ENCODE peak calls at places on chromosomes 1 and 21, in ten cellular contexts. Z is GM23338, L is RWPE2, U is IMR-90, G is upper lobe of left lung, R is lower leg skin, F is PC-3, B is fibroblast of lung, P is OCI-LY7, V is AG10803. J is an unnamed sample.

GRCh38 chr21:38861006-38861405 is 55.3 kb downstream of the ETS2 start:
- DNase-seq in L (no peak), B (peak), V (no peak), R (no peak), P (no peak), F (no peak), Z (no peak), U (no peak), G (peak), J (no peak)

GRCh38 chr1:22916469-22916817 is 56.2 kb downstream of the LACTBL1 start:
- DNase-seq in V (no peak), L (no peak), P (peak), F (no peak), R (no peak), B (peak), U (no peak), Z (no peak), G (peak), J (no peak)

GRCh38 chr1:226912587-226913176 is 27.4 kb upstream of the COQ8A start:
- DNase-seq in U (peak), V (no peak), B (peak), L (no peak), P (peak), R (no peak), F (peak), G (no peak), Z (peak), J (peak)

GRCh38 chr1:86018311-86018923 is 138.2 kb downstream of the COL24A1 start:
- DNase-seq in P (peak), R (no peak), B (peak), U (peak), G (no peak), Z (peak), V (peak), L (no peak), F (peak), J (peak)

GRCh38 chr1:8025061-8025670 is 943 bp downstream of the ERRFI1 start:
- DNase-seq in U (no peak), G (no peak), B (peak), F (peak), L (no peak), R (no peak), V (peak), P (no peak), Z (no peak), J (peak)

GRCh38 chr1:182718311-182718710 is 33.9 kb upstream of the RGS8 start:
- DNase-seq in L (no peak), P (peak), F (no peak), R (no peak), B (no peak), U (no peak), V (no peak), G (no peak), Z (no peak), J (no peak)

GRCh38 chr1:23615423-23615822 is 56.1 kb upstream of the ID3 start:
- DNase-seq in G (no peak), Z (no peak), P (peak), R (no peak), F (no peak), V (no peak), B (no peak), L (no peak), U (no peak), J (no peak)

GRCh38 chr1:183517401-183517800 is 45.1 kb downstream of the SMG7 start:
- DNase-seq in U (no peak), Z (no peak), R (no peak), F (no peak), G (no peak), L (no peak), B (no peak), P (no peak), V (no peak), J (no peak)

GRCh38 chr1:229371624-229372023 is 28.8 kb upstream of the CCSAP start:
- DNase-seq in F (peak), G (no peak), L (no peak), Z (no peak), P (no peak), V (no peak), R (no peak), U (no peak), B (no peak), J (no peak)

GRCh38 chr1:77188770-77189169 is 30.5 kb downstream of the PIGK start:
- DNase-seq in B (no peak), F (no peak), Z (no peak), L (no peak), V (no peak), R (no peak), U (no peak), P (peak), G (no peak), J (no peak)

GRCh38 chr1:20930427-20930826 is 143.3 kb upstream of the HP1BP3 start:
- DNase-seq in Z (no peak), R (no peak), B (no peak), G (no peak), F (no peak), L (no peak), V (no peak), P (no peak), U (no peak), J (no peak)

GRCh38 chr1:93692451-93692861 is 10.8 kb upstream of the BCAR3 start:
- DNase-seq in U (peak), Z (no peak), B (peak), L (no peak), V (no peak), G (no peak), P (no peak), F (peak), R (no peak), J (no peak)

GRCh38 chr1:28280961-28281360 is 21.6 kb downstream of the SESN2 start:
- DNase-seq in G (no peak), R (no peak), L (no peak), P (no peak), Z (no peak), B (no peak), V (no peak), F (no peak), U (no peak), J (no peak)

GRCh38 chr1:156112276-156113137 is 2.0 kb upstream of the LMNA start:
- DNase-seq in U (no peak), R (no peak), P (no peak), V (no peak), Z (no peak), G (no peak), F (no peak), B (peak), L (no peak), J (no peak)

GRCh38 chr1:156114919-156115513 is 505 bp downstream of the LMNA start:
- DNase-seq in R (no peak), U (no peak), B (no peak), L (no peak), G (peak), Z (peak), F (peak), V (no peak), P (no peak), J (no peak)

GRCh38 chr1:156114101-156114918 is at the start of gene LMNA:
- DNase-seq in V (peak), U (peak), Z (peak), G (peak), L (peak), R (peak), P (no peak), F (peak), B (peak), J (peak)

GRCh38 chr1:156111355-156111962 is 3.1 kb upstream of the LMNA start:
- DNase-seq in Z (no peak), B (peak), R (no peak), P (no peak), V (no peak), L (no peak), F (no peak), G (no peak), U (no peak), J (no peak)

GRCh38 chr1:156113263-156114004 is 1.1 kb upstream of the LMNA start:
- DNase-seq in L (no peak), B (no peak), U (no peak), P (no peak), F (no peak), R (no peak), Z (no peak), V (peak), G (no peak), J (no peak)
- H3K4me3 ChIP-seq in L (no peak), B (peak), U (no peak), P (no peak), F (peak), R (no peak), Z (peak), V (peak), G (no peak), J (no peak)

GRCh38 chr21:44356636-44357035 is 3.2 kb downstream of the TRPM2 start:
- DNase-seq in U (no peak), B (no peak), R (no peak), P (no peak), G (no peak), V (no peak), F (no peak), Z (no peak), L (no peak), J (no peak)

GRCh38 chr21:44363278-44363677 is 9.9 kb downstream of the TRPM2 start:
- DNase-seq in Z (no peak), G (no peak), B (no peak), U (no peak), V (no peak), F (no peak), R (no peak), L (no peak), P (no peak), J (no peak)

GRCh38 chr21:44364151-44365053 is 11.0 kb downstream of the TRPM2 start:
- DNase-seq in F (no peak), Z (peak), R (no peak), G (no peak), P (no peak), B (no peak), U (no peak), V (no peak), L (peak), J (no peak)

GRCh38 chr21:44357064-44357837 is 3.8 kb downstream of the TRPM2 start:
- DNase-seq in G (no peak), F (no peak), P (no peak), U (no peak), L (no peak), R (no peak), V (no peak), Z (no peak), B (no peak), J (no peak)

DNA sequence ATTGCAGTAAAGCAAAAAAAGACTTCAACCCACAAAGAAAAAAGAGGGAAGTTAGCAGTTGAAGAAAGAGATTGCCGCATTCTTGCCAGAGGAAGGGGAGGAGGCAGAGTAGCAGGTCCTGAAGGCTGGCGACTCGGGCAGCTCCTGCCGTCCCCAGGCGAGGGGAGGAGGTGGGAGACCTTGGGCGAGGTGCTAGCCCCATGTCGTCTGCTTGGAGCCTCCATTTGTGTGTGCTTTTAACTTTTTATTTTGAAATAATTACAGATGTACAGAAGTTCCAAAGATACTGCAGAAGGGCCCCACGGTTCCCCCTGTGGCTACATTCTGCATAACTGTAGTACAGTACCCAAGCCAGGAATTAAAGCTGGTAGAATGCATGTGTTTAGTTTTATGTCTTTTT is 6.8 kb downstream of the TRPM2 start:
- DNase-seq in R (no peak), U (no peak), V (no peak), F (no peak), Z (no peak), L (peak), P (no peak), B (no peak), G (peak), J (peak)
- TF ChIP-seq CTCF in R (no peak), U (no peak), V (no peak), F (no peak), Z (peak), L (no peak), P (peak), B (no peak), G (no peak), J (peak)

DNA sequence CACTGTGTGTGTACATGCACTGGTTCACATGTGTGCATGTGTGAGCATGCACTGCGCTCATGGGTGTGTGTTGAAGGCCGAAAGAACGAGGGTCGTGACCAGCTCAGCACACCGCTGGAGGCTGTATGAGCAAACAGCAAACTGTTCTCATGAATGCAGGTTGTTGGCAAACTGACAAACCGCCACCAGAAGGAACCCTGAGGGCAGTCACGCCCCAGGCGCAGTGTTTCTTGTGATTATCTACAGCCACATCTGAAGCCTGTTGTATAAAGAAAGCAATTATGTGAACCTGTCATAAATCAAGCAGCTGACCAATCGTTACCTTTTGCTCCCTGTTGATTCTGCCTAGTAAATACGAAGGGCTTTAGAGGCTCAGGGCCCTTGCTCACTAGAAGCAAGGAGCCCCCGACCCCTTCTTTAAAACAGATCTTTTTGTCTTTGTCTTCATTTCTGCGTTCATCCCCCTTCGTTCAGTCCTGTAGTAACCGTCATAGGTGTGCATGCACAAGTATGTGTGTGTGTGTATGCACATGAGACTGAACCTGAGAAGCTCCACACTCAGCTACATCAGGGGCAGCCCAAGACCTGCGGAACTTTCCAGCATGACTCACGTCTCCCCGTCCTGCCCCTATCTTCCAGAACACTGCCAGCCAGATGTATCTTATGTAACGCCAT is 16.8 kb upstream of the RIPK4 start:
- DNase-seq in V (peak), R (no peak), P (no peak), L (peak), G (no peak), Z (no peak), F (peak), B (peak), U (no peak), J (peak)
- H3K4me3 ChIP-seq in V (no peak), R (no peak), P (no peak), L (no peak), G (no peak), Z (no peak), F (peak), B (no peak), U (no peak), J (no peak)

DNA sequence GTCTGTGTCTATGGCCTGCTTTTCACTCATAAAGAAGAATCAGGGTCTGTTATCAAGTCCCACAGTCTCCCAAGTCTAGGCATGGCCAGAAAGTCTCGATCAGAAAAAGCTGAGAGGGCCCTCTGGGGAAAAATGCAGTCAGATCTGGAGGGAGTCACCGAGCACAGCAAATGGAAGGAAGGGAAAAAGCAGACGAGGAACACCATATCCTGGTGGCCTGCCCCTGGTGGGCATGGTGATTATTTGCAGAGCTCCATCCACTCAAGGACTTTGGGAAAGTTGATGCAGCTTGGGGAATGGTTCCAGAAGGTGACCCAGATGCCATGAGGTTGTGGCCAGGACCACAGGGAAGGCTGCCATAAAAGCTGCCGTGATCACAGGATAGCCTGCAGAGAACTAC is 189.1 kb downstream of the CLIC6 start:
- DNase-seq in L (no peak), V (no peak), F (no peak), G (no peak), U (no peak), B (no peak), P (no peak), Z (peak), R (no peak), J (peak)
- TF ChIP-seq CTCF in L (no peak), V (peak), F (peak), G (no peak), U (peak), B (peak), P (peak), Z (peak), R (no peak), J (peak)

DNA sequence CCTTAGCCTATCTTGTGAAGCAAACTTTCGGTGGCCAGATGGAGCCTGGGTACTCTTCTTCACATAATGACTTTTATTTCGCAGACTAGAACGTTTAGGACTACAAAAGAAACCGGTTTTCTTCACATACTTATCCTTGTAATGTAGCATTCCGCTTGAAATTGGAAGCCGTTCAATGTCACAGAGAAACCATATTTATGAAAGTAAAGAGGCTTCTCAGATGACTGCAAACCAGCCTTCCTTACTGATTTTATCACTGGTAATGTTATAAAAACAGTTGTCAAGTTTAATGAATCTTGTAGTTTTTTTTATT is 94.1 kb downstream of the PPIAL4G start:
- DNase-seq in B (no peak), U (no peak), F (no peak), Z (no peak), P (no peak), V (no peak), R (no peak), G (no peak), L (no peak), J (no peak)
- H3K4me3 ChIP-seq in B (peak), U (peak), F (peak), Z (peak), P (peak), V (peak), R (peak), G (peak), L (peak), J (peak)

DNA sequence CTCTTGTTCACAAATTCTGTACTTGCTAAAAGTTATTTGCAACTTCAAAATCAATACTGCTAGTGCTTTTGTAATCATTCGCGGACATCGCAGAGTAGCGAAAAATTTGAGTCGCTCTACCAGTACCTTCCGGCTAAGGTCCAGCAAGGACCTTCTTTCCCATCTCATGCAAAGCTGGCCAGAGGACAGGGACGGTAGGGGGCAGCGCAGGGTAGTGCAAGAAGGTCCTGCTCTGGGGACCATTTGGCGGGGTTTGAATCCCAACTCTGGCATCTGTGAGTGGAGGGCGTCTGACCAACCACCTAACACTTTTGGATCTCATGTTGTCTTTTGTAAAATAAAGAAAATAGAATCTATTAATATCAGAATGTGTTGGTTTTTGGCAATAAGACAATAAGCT is 258.3 kb downstream of the SPATA17 start:
- DNase-seq in Z (peak), G (no peak), V (no peak), F (peak), P (no peak), B (no peak), R (no peak), L (no peak), U (peak), J (no peak)
- TF ChIP-seq CTCF in Z (peak), G (no peak), V (no peak), F (peak), P (no peak), B (no peak), R (no peak), L (no peak), U (peak), J (peak)

GRCh38 chr21:33490991-33491372 is 534 bp downstream of the DNAJC28 start:
- DNase-seq in Z (no peak), F (no peak), R (no peak), G (no peak), U (no peak), V (no peak), P (peak), L (no peak), B (peak), J (peak)

GRCh38 chr21:33492571-33492970 is 1.1 kb upstream of the DNAJC28 start:
- DNase-seq in F (peak), V (peak), P (no peak), L (no peak), B (no peak), Z (no peak), R (no peak), G (no peak), U (peak), J (peak)

GRCh38 chr21:33491373-33492102 is at the start of gene DNAJC28:
- DNase-seq in G (peak), L (peak), F (peak), B (peak), Z (peak), V (peak), U (peak), P (peak), R (peak), J (peak)

GRCh38 chr21:33496345-33496744 is 4.8 kb upstream of the DNAJC28 start:
- DNase-seq in P (no peak), F (no peak), G (no peak), B (no peak), L (no peak), V (no peak), U (no peak), Z (peak), R (no peak), J (no peak)

DNA sequence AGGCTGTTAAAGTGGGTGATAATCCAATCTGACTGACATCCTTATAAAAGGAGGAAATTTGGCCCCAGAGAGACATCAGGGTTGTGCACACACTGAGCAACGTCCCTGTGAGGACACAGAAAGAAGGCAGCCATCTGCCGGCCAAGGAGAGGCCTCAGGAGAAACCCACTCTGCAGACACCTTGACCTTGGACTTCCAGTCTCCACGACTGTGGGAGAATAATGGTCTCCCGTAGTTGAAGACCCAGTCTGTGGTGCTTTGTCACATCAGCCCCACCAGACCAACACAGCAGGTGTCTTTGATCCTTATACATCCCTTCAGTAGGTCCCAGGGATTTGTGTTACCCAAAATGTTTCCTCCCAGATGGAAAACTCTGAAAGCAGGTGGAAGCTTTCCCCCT is 4.2 kb upstream of the DNAJC28 start:
- DNase-seq in F (no peak), G (no peak), P (no peak), B (no peak), V (no peak), L (no peak), U (no peak), Z (no peak), R (no peak), J (no peak)
- H3K4me3 ChIP-seq in F (no peak), G (no peak), P (no peak), B (no peak), V (no peak), L (no peak), U (no peak), Z (no peak), R (no peak), J (no peak)

DNA sequence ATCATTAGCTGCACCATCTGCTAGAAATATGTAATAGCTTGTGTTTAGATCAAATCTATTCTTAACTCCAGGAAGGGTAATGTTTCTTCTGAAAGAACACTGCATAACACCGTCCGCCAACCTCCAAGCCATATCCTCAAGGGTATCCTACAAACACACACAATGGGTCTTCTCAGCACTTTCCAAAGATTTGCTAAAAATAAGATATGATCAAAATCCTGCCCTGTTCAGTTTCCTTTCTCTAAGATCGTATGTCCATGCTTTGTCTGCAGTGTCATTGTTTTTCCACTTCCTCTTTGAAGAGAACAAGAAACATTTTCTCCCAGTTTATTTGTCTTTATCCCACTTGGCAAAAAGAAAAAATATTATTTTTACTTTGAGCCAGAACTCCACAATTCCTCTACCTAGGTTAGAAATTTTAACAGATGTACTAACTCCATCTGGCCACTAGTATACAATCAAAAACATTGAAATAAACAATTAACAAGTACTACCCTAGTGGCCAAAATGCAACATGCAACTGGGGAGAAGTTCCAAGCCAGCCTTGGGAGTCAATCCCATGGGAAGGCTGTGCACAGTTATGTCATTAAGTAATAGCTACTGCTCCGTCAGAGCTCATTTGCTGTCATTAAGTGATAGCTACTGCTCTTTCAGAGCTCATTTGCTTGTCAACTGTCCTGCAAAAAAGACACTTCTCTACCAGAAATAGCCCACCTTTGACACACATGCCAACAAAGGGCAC is 37.8 kb downstream of the FRRS1 start:
- DNase-seq in B (peak), G (no peak), V (peak), U (peak), Z (peak), F (peak), R (no peak), L (no peak), P (peak), J (peak)
- TF ChIP-seq CTCF in B (peak), G (no peak), V (peak), U (peak), Z (peak), F (peak), R (no peak), L (peak), P (peak), J (peak)

J was measured in choroid plexus epithelial cell.